ENCODE peak calls at places on chromosomes 4 and X, in five cellular contexts. F, U, I, Y and Z are unnamed samples.

GRCh38 chrX:106899841-106900240 is 3.3 kb downstream of the RIPPLY1 start:
- DNase-seq in F (no peak), U (no peak), I (no peak), Y (no peak), Z (no peak)

GRCh38 chr4:26503427-26503826 is 13.1 kb upstream of the CCKAR start:
- DNase-seq in F (peak; percentile 30), U (no peak), I (no peak), Y (no peak), Z (no peak)

GRCh38 chrX:41596586-41596985 is 92.2 kb upstream of the GPR34 start:
- DNase-seq in F (no peak), U (no peak), I (no peak), Y (no peak), Z (no peak)

GRCh38 chrX:154458116-154458953 is at the start of gene PLXNA3:
- DNase-seq in F (peak; percentile 65), U (no peak), I (no peak), Y (peak; percentile 74), Z (no peak)

GRCh38 chr4:6734165-6734786 is 18.3 kb downstream of the BLOC1S4 start:
- DNase-seq in F (no peak), U (no peak), I (no peak), Y (no peak), Z (no peak)

GRCh38 chr4:68651932-68652331 is 18.5 kb downstream of the UGT2B15 start:
- DNase-seq in F (no peak), U (no peak), I (no peak), Y (no peak), Z (no peak)

GRCh38 chr4:150826302-150826701 is 188.8 kb downstream of the LRBA start:
- DNase-seq in F (no peak), U (no peak), I (no peak), Y (no peak), Z (no peak)

GRCh38 chr4:113548303-113548702 is 213.2 kb downstream of the CAMK2D start:
- DNase-seq in F (no peak), U (no peak), I (no peak), Y (no peak), Z (no peak)

GRCh38 chr4:82753725-82754410 is 44.7 kb downstream of the SCD5 start:
- DNase-seq in F (no peak), U (no peak), I (peak; percentile 21), Y (no peak), Z (peak; percentile 55)

GRCh38 chrX:40155617-40156471 is 58.1 kb upstream of the BCOR start:
- DNase-seq in F (no peak), U (no peak), I (no peak), Y (peak; percentile 64), Z (no peak)

GRCh38 chr4:16027114-16027513 is 56.7 kb downstream of the PROM1 start:
- DNase-seq in F (no peak), U (no peak), I (peak; percentile 5), Y (no peak), Z (no peak)

GRCh38 chr4:119858176-119858575 is 208.5 kb downstream of the MAD2L1 start:
- DNase-seq in F (no peak), U (no peak), I (no peak), Y (no peak), Z (no peak)

GRCh38 chrX:2967998-2968909 is 38.1 kb upstream of the ARSH start:
- DNase-seq in F (no peak), U (peak; percentile 17), I (peak; percentile 14), Y (peak; percentile 66), Z (no peak)

GRCh38 chr4:20273793-20274192 is 22.1 kb downstream of the SLIT2 start:
- DNase-seq in F (no peak), U (no peak), I (no peak), Y (peak; percentile 14), Z (no peak)

GRCh38 chrX:123184858-123185251 is 777 bp downstream of the GRIA3 start:
- DNase-seq in F (peak; percentile 38), U (no peak), I (no peak), Y (peak; percentile 31), Z (no peak)

GRCh38 chr4:52376107-52376704 is 282.9 kb downstream of the USP46 start:
- DNase-seq in F (peak; percentile 73), U (no peak), I (peak; percentile 49), Y (peak; percentile 72), Z (no peak)

GRCh38 chrX:57156397-57157049 is 19.3 kb upstream of the SPIN2A start:
- DNase-seq in F (peak; percentile 57), U (no peak), I (peak; percentile 17), Y (peak; percentile 65), Z (no peak)

GRCh38 chr4:16439003-16439402 is 212.7 kb upstream of the TAPT1 start:
- DNase-seq in F (no peak), U (no peak), I (no peak), Y (no peak), Z (no peak)

GRCh38 chr4:26878729-26879415 is 18.2 kb downstream of the STIM2 start:
- DNase-seq in F (no peak), U (no peak), I (no peak), Y (no peak), Z (no peak)

GRCh38 chrX:20306668-20307067 is 40.0 kb upstream of the RPS6KA3 start:
- DNase-seq in F (no peak), U (no peak), I (no peak), Y (no peak), Z (no peak)

GRCh38 chrX:25011589-25012432 is 4.0 kb downstream of the ARX start:
- DNase-seq in F (no peak), U (no peak), I (no peak), Y (peak; percentile 60), Z (no peak)

GRCh38 chrX:25006586-25007058 is 9.1 kb downstream of the ARX start:
- DNase-seq in F (no peak), U (no peak), I (no peak), Y (peak; percentile 39), Z (no peak)

GRCh38 chrX:25010784-25011588 is 4.8 kb downstream of the ARX start:
- DNase-seq in F (no peak), U (no peak), I (no peak), Y (peak; percentile 54), Z (no peak)

GRCh38 chrX:25007059-25008053 is 8.4 kb downstream of the ARX start:
- DNase-seq in F (no peak), U (no peak), I (no peak), Y (peak; percentile 67), Z (no peak)

GRCh38 chrX:25009407-25009806 is 6.4 kb downstream of the ARX start:
- DNase-seq in F (no peak), U (no peak), I (no peak), Y (no peak), Z (no peak)
- H3K27ac ChIP-seq in F (no peak overlapping the region), U (no peak overlapping the region), I (no peak overlapping the region), Y (no peak overlapping the region), Z (no peak overlapping the region)

GRCh38 chr4:108556166-108556565 is 64.2 kb upstream of the RPL34 start:
- DNase-seq in F (no peak), U (no peak), I (no peak), Y (no peak), Z (no peak)

GRCh38 chr4:108559067-108559793 is 61.1 kb upstream of the RPL34 start:
- DNase-seq in F (no peak), U (no peak), I (no peak), Y (no peak), Z (no peak)

GRCh38 chr4:108559911-108560310 is 60.5 kb upstream of the RPL34 start:
- DNase-seq in F (no peak), U (no peak), I (no peak), Y (no peak), Z (no peak)

GRCh38 chr4:108555701-108556100 is 64.7 kb upstream of the RPL34 start:
- DNase-seq in F (no peak), U (no peak), I (no peak), Y (no peak), Z (no peak)

DNA sequence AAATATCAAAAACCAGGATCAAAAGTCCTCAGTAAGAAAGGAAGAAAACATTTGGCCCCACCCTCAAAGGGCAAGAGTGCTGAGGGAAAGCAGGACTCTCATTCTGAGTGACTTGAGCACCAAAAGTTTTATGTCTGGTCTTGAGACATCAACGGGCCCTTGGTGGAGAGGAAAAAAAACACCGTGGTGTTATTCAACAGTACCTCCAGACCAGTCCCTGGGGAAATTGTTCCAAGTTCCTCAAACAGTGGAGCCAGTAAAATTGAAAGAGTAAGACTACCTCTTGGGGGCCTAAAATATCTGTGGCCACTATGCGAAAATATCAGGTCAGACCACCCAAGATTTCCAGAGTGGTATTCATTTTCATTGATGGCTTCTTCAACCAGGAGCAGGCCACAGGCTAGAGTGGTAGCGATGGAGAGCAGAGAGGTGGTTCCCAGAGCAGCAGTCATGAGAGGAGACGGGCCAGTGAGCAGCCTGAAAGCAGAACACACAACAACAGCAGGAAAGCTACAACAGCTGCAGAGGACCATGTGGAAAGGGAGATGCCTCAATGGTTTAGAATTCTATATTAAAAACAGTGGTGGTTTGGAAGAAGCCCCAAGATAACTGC is 63.7 kb upstream of the RPL34 start:
- DNase-seq in F (no peak), U (no peak), I (no peak), Y (no peak), Z (no peak)
- H3K27ac ChIP-seq in F (no peak overlapping the region), U (no peak overlapping the region), I (no peak overlapping the region), Y (no peak overlapping the region), Z (no peak overlapping the region)

GRCh38 chr4:158819942-158820786 is 51.3 kb downstream of the FNIP2 start:
- DNase-seq in F (no peak), U (no peak), I (no peak), Y (no peak), Z (no peak)

GRCh38 chr4:158814636-158815035 is 45.8 kb downstream of the FNIP2 start:
- DNase-seq in F (no peak), U (no peak), I (no peak), Y (no peak), Z (no peak)

GRCh38 chr4:158816953-158817352 is 48.1 kb downstream of the FNIP2 start:
- DNase-seq in F (no peak), U (no peak), I (no peak), Y (no peak), Z (no peak)

GRCh38 chr4:158818595-158818994 is 49.8 kb downstream of the FNIP2 start:
- DNase-seq in F (no peak), U (no peak), I (no peak), Y (no peak), Z (no peak)

DNA sequence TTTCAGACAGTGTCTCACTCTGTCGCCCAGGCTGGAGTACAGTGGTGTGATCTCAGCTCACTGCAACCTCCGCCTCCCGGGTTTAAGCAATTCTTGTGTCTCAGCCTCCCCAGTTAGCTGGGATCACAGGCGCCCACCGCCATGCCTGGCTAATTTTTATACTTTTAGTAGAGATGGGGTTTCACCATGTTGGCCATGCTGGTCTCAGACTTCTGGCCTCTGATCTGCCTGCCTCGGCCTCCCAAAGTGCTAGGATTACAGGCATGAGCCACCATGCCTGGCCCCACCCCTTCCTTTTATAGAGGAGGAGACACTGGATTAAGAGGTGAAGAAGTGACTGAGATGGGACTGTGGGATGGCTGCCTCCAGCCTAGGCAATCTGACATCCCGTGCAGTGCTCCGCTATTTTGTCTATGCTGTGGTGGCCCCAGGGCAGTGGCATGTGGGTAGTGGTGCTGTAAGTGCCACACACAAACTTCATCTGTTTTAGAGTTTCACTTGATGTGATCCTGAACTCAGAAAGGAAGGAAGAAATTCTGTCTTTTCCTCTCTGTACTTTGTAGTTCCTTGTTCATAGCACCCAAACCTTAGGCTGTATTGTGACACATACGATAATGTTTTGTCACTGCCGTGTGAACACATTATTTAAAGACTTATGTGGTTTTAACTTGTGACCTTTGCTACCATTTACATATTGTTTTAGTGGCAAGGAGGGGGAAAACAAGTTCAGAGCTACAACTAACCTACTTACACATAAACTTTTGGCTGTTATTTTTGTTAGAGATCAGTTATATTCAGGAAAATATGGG is 48.9 kb downstream of the FNIP2 start:
- DNase-seq in F (no peak), U (no peak), I (no peak), Y (no peak), Z (no peak)
- H3K27ac ChIP-seq in F (peak overlapping the region; percentile 57), U (no peak overlapping the region), I (peak overlapping the region; percentile 31), Y (no peak overlapping the region), Z (no peak overlapping the region)

GRCh38 chr4:122045533-122045932 is 93.7 kb upstream of the TRPC3 start:
- DNase-seq in F (peak; percentile 50), U (no peak), I (no peak), Y (no peak), Z (peak; percentile 82)
- H3K27ac ChIP-seq in F (peak overlapping the region; percentile 25), U (no peak overlapping the region), I (no peak overlapping the region), Y (no peak overlapping the region), Z (no peak overlapping the region)